ENCODE peak calls at places on chromosomes 3 and 15, in seven cellular contexts. A is K562, C is HepG2, G is breast epithelium, M is upper lobe of left lung, U is stomach, Q is HCT116. F is an unnamed sample.

GRCh38 chr3:183275418-183275817 is 22.4 kb downstream of the B3GNT5 start:
- DNase-seq in Q (no peak), G (no peak), M (no peak), C (no peak), U (no peak), A (no peak), F (no peak)

GRCh38 chr3:4812509-4812908 is 166.7 kb upstream of the BHLHE40 start:
- DNase-seq in G (no peak), A (no peak), Q (no peak), M (no peak), U (no peak), C (no peak), F (no peak)

GRCh38 chr15:87477759-87478687 is 778.5 kb downstream of the NTRK3 start:
- DNase-seq in A (no peak), U (no peak), C (no peak), G (no peak), Q (no peak), M (no peak), F (no peak)

GRCh38 chr3:49198161-49198560 is 26.8 kb downstream of the KLHDC8B start:
- DNase-seq in A (no peak), C (no peak), G (no peak), U (no peak), Q (no peak), M (no peak), F (no peak)

GRCh38 chr15:55791576-55792400 is 48.8 kb upstream of the PRTG start:
- DNase-seq in Q (no peak), G (no peak), A (no peak), C (no peak), U (no peak), M (no peak), F (no peak)

GRCh38 chr3:196055683-196056270 is 26.1 kb downstream of the TFRC start:
- DNase-seq in C (peak), U (no peak), G (no peak), Q (no peak), A (no peak), M (no peak), F (no peak)

GRCh38 chr15:91873133-91873526 is 19.6 kb downstream of the SLCO3A1 start:
- DNase-seq in C (no peak), U (no peak), G (no peak), Q (no peak), A (no peak), M (no peak), F (no peak)

GRCh38 chr3:32340639-32341365 is 50.9 kb upstream of the CMTM7 start:
- DNase-seq in A (no peak), Q (no peak), C (peak), M (no peak), U (no peak), G (no peak), F (no peak)

GRCh38 chr3:34934660-34935059 is 704.7 kb upstream of the ARPP21 start:
- DNase-seq in U (no peak), Q (no peak), C (no peak), M (no peak), A (no peak), G (no peak), F (no peak)

GRCh38 chr3:156522673-156523072 is 32.2 kb downstream of the SSR3 start:
- DNase-seq in M (no peak), G (no peak), A (no peak), C (no peak), Q (no peak), U (no peak), F (no peak)

GRCh38 chr3:137946341-137946973 is 63.5 kb upstream of the CLDN18 start:
- DNase-seq in A (peak), Q (peak), G (no peak), U (peak), M (no peak), C (peak), F (peak)

GRCh38 chr15:67189326-67190051 is 65.0 kb downstream of the AAGAB start:
- DNase-seq in G (no peak), M (peak), Q (no peak), C (no peak), U (peak), A (no peak), F (no peak)

GRCh38 chr15:70132148-70132547 is 34.4 kb upstream of the TLE3 start:
- DNase-seq in M (no peak), C (no peak), A (no peak), G (no peak), U (no peak), Q (no peak), F (no peak)

GRCh38 chr3:120625199-120625598 is 29.1 kb downstream of the NDUFB4 start:
- DNase-seq in G (no peak), Q (no peak), A (no peak), U (no peak), M (no peak), C (no peak), F (no peak)

GRCh38 chr3:50415066-50415465 is 55.7 kb upstream of the TMEM115 start:
- DNase-seq in C (no peak), A (no peak), G (no peak), U (no peak), Q (no peak), M (no peak), F (no peak)

GRCh38 chr3:153331676-153332075 is 169.7 kb downstream of the RAP2B start:
- DNase-seq in G (no peak), U (no peak), M (no peak), A (no peak), Q (no peak), C (no peak), F (no peak)

GRCh38 chr15:39172380-39173281 is 408.2 kb upstream of the THBS1 start:
- DNase-seq in G (no peak), U (no peak), M (peak), Q (no peak), C (peak), A (no peak), F (no peak)

GRCh38 chr15:40274350-40275274 is 8.3 kb downstream of the ANKRD63 start:
- DNase-seq in Q (peak), A (peak), C (peak), G (peak), M (peak), U (peak), F (peak)
- TF ChIP-seq POLR2A in Q (no peak), A (no peak), C (no peak), G (no peak), M (no peak), U (no peak), F (no peak)

GRCh38 chr15:82985688-82986441 is at the start of gene RAMAC:
- DNase-seq in G (peak), M (peak), Q (peak), A (peak), C (peak), U (peak), F (peak)
- TF ChIP-seq POLR2AphosphoS5 in G (peak), M (peak), Q (peak), A (peak), C (peak), U (peak), F (peak)

GRCh38 chr15:101240364-101240763 is 11.5 kb downstream of the CHSY1 start:
- DNase-seq in C (no peak), Q (no peak), U (no peak), A (no peak), M (no peak), G (no peak), F (no peak)

GRCh38 chr15:101242160-101242998 is 9.5 kb downstream of the CHSY1 start:
- DNase-seq in A (no peak), U (no peak), C (no peak), G (no peak), Q (no peak), M (no peak), F (no peak)

GRCh38 chr15:101242999-101243336 is 8.9 kb downstream of the CHSY1 start:
- DNase-seq in U (no peak), A (no peak), Q (no peak), G (no peak), M (no peak), C (no peak), F (no peak)

GRCh38 chr15:101237161-101237775 is 14.6 kb downstream of the CHSY1 start:
- DNase-seq in A (no peak), Q (no peak), M (no peak), G (no peak), C (no peak), U (no peak), F (no peak)

GRCh38 chr15:101239724-101240136 is 12.1 kb downstream of the CHSY1 start:
- DNase-seq in G (no peak), C (no peak), U (no peak), A (no peak), M (no peak), Q (no peak), F (no peak)
- TF ChIP-seq POLR2A in G (no peak), C (no peak), U (no peak), A (no peak), M (no peak), Q (no peak), F (no peak)

GRCh38 chr15:68995754-68996141 is 18.7 kb upstream of the NOX5 start:
- DNase-seq in Q (no peak), G (no peak), M (no peak), C (no peak), U (no peak), A (no peak), F (no peak)

GRCh38 chr15:68994981-68995753 is 19.3 kb upstream of the NOX5 start:
- DNase-seq in Q (no peak), G (no peak), M (no peak), U (no peak), C (no peak), A (no peak), F (no peak)

GRCh38 chr15:68992696-68993095 is 21.8 kb upstream of the NOX5 start:
- DNase-seq in Q (no peak), G (no peak), C (no peak), A (no peak), M (no peak), U (no peak), F (no peak)

GRCh38 chr15:68993276-68993675 is 21.2 kb upstream of the NOX5 start:
- DNase-seq in M (no peak), G (no peak), A (no peak), U (no peak), Q (no peak), C (no peak), F (no peak)

DNA sequence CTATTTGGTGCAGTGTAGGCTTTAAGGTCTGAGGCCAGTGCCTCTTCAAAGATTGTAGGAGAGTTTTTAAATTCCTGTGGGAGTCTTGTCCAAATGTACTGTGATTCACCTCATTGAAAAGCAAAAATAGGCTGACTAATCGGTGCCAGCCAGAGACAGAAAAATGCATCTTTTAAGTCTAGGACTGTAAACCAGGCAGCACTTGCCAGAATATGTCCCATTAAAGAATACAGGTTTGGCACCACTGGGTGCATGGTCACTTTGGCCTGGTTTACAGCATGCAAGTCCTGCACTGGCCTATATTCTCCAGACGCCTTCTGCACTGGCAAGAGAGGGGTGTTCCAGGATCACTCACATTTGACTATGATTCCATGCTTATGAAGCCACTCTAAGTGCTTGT is 20.3 kb upstream of the NOX5 start:
- DNase-seq in M (no peak), U (no peak), G (no peak), A (no peak), C (no peak), Q (no peak), F (no peak)
- TF ChIP-seq POLR2AphosphoS5 in M (no peak), U (no peak), G (no peak), A (no peak), C (no peak), Q (no peak), F (no peak)

GRCh38 chr3:86711634-86712033 is 279.3 kb downstream of the VGLL3 start:
- DNase-seq in U (no peak), M (no peak), Q (no peak), C (no peak), A (no peak), G (no peak), F (no peak)
- TF ChIP-seq POLR2A in U (no peak), M (no peak), Q (no peak), C (no peak), A (no peak), G (no peak), F (no peak)

DNA sequence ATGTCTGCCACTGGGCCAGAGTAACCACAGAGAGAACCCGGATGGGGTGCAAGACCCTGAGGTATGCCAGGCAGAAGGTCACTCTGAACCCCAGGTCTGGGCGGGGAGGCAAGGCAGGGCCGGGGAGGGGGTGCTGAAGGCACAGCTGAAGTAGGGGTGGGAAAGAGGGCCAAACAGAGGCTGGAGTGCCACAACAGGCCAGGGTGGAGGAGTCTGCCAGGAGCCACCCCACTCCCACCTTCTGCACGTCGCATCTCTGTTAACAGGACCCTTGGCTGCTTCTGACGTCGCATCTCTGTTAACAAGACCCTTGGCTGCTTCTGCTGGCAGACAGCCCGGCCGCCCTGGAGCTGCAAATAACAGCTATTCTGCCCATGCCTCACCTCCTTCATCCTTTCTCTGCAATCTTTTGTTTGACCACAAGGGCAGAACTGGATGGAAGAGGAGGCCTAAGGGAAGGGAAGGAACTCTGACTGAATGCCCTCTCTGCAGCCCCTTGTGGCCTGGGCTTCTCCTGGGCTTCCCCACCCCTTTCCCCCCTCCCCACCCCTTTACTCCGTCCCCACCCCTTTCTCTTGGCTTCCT is 20.6 kb upstream of the FBLN2 start:
- DNase-seq in A (peak), Q (no peak), G (no peak), M (no peak), C (peak), U (no peak), F (no peak)
- TF ChIP-seq POLR2AphosphoS5 in A (no peak), Q (no peak), G (no peak), M (no peak), C (no peak), U (no peak), F (no peak)

DNA sequence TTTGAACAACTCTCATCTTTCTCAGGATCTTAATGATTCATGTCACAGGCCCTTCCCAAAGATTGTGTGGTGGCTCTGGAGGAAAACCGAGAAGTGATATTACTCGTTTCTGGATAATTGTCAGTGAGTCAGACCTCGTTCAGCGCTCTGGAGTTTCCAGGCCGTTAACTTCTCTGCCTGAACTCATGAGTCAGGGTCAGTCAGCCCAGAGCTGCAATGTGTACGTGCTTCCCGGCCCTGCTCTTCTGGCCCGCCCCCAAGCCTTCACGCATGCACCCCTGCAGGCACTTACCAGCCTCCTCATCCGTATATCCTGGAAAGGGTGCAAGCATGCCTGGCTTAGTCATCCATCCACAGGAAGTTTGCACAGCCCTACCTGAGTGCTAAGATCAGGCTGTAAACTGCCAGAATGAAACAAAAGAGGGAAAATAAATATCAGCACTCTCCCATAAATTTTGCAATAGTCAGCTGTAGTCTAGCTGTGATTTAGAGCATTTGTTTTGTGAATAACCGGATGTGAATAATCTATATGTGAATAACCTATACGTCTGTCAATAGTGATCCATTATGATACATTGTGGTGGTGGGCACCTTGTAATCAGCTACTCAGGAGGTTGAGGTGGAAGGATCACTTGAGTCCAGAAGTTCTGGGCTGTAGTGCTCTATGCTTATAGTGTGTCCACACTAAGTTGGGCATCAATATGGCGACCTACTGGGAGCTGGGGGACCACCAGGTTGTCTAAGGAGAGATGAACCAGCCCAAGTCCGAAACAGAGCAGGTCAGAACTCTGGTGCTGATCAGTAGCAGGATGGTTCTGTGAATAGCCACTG is 35.3 kb upstream of the SEMA4B start:
- DNase-seq in U (peak), C (peak), A (peak), Q (peak), M (peak), G (peak), F (no peak)
- TF ChIP-seq POLR2A in U (no peak), C (no peak), A (no peak), Q (no peak), M (no peak), G (no peak), F (no peak)

GRCh38 chr3:44048196-44048924 is 193.3 kb upstream of the TOPAZ1 start:
- DNase-seq in G (no peak), Q (no peak), A (no peak), U (no peak), M (no peak), C (no peak), F (no peak)

GRCh38 chr3:44047796-44048195 is 193.9 kb upstream of the TOPAZ1 start:
- DNase-seq in Q (no peak), C (no peak), G (no peak), U (no peak), A (no peak), M (no peak), F (no peak)

GRCh38 chr3:44048949-44049348 is 192.7 kb upstream of the TOPAZ1 start:
- DNase-seq in Q (no peak), U (no peak), M (no peak), G (no peak), A (no peak), C (no peak), F (no peak)

GRCh38 chr3:44042772-44043171 is 198.9 kb upstream of the TOPAZ1 start:
- DNase-seq in M (no peak), Q (no peak), U (no peak), G (no peak), C (no peak), A (no peak), F (no peak)

GRCh38 chr3:44045476-44046275 is 196.0 kb upstream of the TOPAZ1 start:
- DNase-seq in Q (no peak), A (no peak), G (no peak), C (no peak), U (peak), M (no peak), F (peak)
- TF ChIP-seq POLR2AphosphoS5 in Q (no peak), A (no peak), G (no peak), C (no peak), U (no peak), M (no peak), F (peak)

GRCh38 chr3:111594781-111595180 is 365 bp downstream of the ZBED2 start:
- DNase-seq in A (no peak), G (no peak), U (no peak), Q (no peak), M (no peak), C (no peak), F (no peak)
- TF ChIP-seq POLR2A in A (no peak), G (no peak), U (no peak), Q (no peak), M (no peak), C (no peak), F (no peak)